ENCODE peak calls at places on chromosomes 16 and 17, in six cellular contexts. One of them, this sample, is unnamed.

GRCh38 chr17:12445331-12445730 is 220.4 kb upstream of the MYOCD start:
- DNase-seq in ascending aorta: no peak
- DNase-seq in epithelial cell of esophagus: no peak
- DNase-seq in psoas muscle: no peak
- DNase-seq in cardiac muscle cell: no peak
- DNase-seq in BJ: no peak
- DNase-seq in this sample: no peak

GRCh38 chr17:42518755-42519545 is 17.1 kb upstream of the NAGLU start:
- DNase-seq in ascending aorta: no peak
- DNase-seq in epithelial cell of esophagus: no peak
- DNase-seq in psoas muscle: no peak
- DNase-seq in cardiac muscle cell: no peak
- DNase-seq in BJ: no peak
- DNase-seq in this sample: no peak

GRCh38 chr16:17768257-17768656 is 297.5 kb upstream of the XYLT1 start:
- DNase-seq in ascending aorta: no peak
- DNase-seq in epithelial cell of esophagus: peak; percentile 13
- DNase-seq in psoas muscle: no peak
- DNase-seq in cardiac muscle cell: no peak
- DNase-seq in BJ: peak; percentile 68
- DNase-seq in this sample: peak; percentile 69

GRCh38 chr16:16144416-16144815 is 78.9 kb downstream of the ABCC6 start:
- DNase-seq in ascending aorta: no peak
- DNase-seq in epithelial cell of esophagus: peak; percentile 90
- DNase-seq in psoas muscle: no peak
- DNase-seq in cardiac muscle cell: no peak
- DNase-seq in BJ: no peak
- DNase-seq in this sample: no peak

GRCh38 chr17:43330876-43331639 is 67.7 kb upstream of the ARL4D start:
- DNase-seq in ascending aorta: no peak
- DNase-seq in epithelial cell of esophagus: no peak
- DNase-seq in psoas muscle: no peak
- DNase-seq in cardiac muscle cell: no peak
- DNase-seq in BJ: no peak
- DNase-seq in this sample: no peak

GRCh38 chr16:3068486-3068885 is 3.0 kb downstream of the IL32 start:
- DNase-seq in ascending aorta: no peak
- DNase-seq in epithelial cell of esophagus: no peak
- DNase-seq in psoas muscle: no peak
- DNase-seq in cardiac muscle cell: no peak
- DNase-seq in BJ: no peak
- DNase-seq in this sample: no peak

GRCh38 chr17:67489273-67489672 is 112.2 kb downstream of the PITPNC1 start:
- DNase-seq in ascending aorta: no peak
- DNase-seq in epithelial cell of esophagus: no peak
- DNase-seq in psoas muscle: no peak
- DNase-seq in cardiac muscle cell: no peak
- DNase-seq in BJ: no peak
- DNase-seq in this sample: no peak

GRCh38 chr17:62929320-62929719 is 36.7 kb upstream of the TANC2 start:
- DNase-seq in ascending aorta: no peak
- DNase-seq in epithelial cell of esophagus: peak; percentile 40
- DNase-seq in psoas muscle: no peak
- DNase-seq in cardiac muscle cell: no peak
- DNase-seq in BJ: no peak
- DNase-seq in this sample: no peak

GRCh38 chr17:8707591-8708453 is 36.8 kb downstream of the CCDC42 start:
- DNase-seq in ascending aorta: no peak
- DNase-seq in epithelial cell of esophagus: no peak
- DNase-seq in psoas muscle: no peak
- DNase-seq in cardiac muscle cell: peak; percentile 76
- DNase-seq in BJ: no peak
- DNase-seq in this sample: no peak

GRCh38 chr17:68455756-68456528 is 1.4 kb downstream of the WIPI1 start:
- DNase-seq in ascending aorta: no peak
- DNase-seq in epithelial cell of esophagus: peak; percentile 89
- DNase-seq in psoas muscle: no peak
- DNase-seq in cardiac muscle cell: no peak
- DNase-seq in BJ: peak; percentile 55
- DNase-seq in this sample: peak; percentile 68

GRCh38 chr17:80970044-80970761 is 21.4 kb upstream of the CHMP6 start:
- DNase-seq in ascending aorta: no peak
- DNase-seq in epithelial cell of esophagus: peak; percentile 28
- DNase-seq in psoas muscle: peak; percentile 62
- DNase-seq in cardiac muscle cell: no peak
- DNase-seq in BJ: no peak
- DNase-seq in this sample: no peak

GRCh38 chr17:64217249-64217652 is 45.8 kb downstream of the TEX2 start:
- DNase-seq in ascending aorta: no peak
- DNase-seq in epithelial cell of esophagus: no peak
- DNase-seq in psoas muscle: no peak
- DNase-seq in cardiac muscle cell: no peak
- DNase-seq in BJ: no peak
- DNase-seq in this sample: no peak

GRCh38 chr16:30942421-30942796 is 6.5 kb upstream of the ORAI3 start:
- DNase-seq in ascending aorta: no peak
- DNase-seq in epithelial cell of esophagus: no peak
- DNase-seq in psoas muscle: no peak
- DNase-seq in cardiac muscle cell: no peak
- DNase-seq in BJ: no peak
- DNase-seq in this sample: no peak

GRCh38 chr16:70158261-70158939 is 15.2 kb upstream of the CLEC18C start:
- DNase-seq in ascending aorta: no peak
- DNase-seq in epithelial cell of esophagus: no peak
- DNase-seq in psoas muscle: no peak
- DNase-seq in cardiac muscle cell: no peak
- DNase-seq in BJ: no peak
- DNase-seq in this sample: no peak

GRCh38 chr16:720990-721764 is at the start of gene ANTKMT:
- DNase-seq in ascending aorta: no peak
- DNase-seq in epithelial cell of esophagus: peak; percentile 88
- DNase-seq in psoas muscle: peak; percentile 84
- DNase-seq in cardiac muscle cell: peak; percentile 95
- DNase-seq in BJ: no peak
- DNase-seq in this sample: no peak

GRCh38 chr17:5587431-5588032 is 3.2 kb upstream of the NLRP1 start:
- DNase-seq in ascending aorta: no peak
- DNase-seq in epithelial cell of esophagus: peak; percentile 80
- DNase-seq in psoas muscle: no peak
- DNase-seq in cardiac muscle cell: peak; percentile 79
- DNase-seq in BJ: no peak
- DNase-seq in this sample: no peak

GRCh38 chr17:57009737-57010445 is 32.0 kb downstream of the SCPEP1 start:
- DNase-seq in ascending aorta: no peak
- DNase-seq in epithelial cell of esophagus: peak; percentile 66
- DNase-seq in psoas muscle: peak; percentile 19
- DNase-seq in cardiac muscle cell: peak; percentile 47
- DNase-seq in BJ: no peak
- DNase-seq in this sample: no peak

GRCh38 chr17:5355416-5356129 is 63.9 kb downstream of the NUP88 start:
- DNase-seq in ascending aorta: no peak
- DNase-seq in epithelial cell of esophagus: peak; percentile 45
- DNase-seq in psoas muscle: no peak
- DNase-seq in cardiac muscle cell: no peak
- DNase-seq in BJ: peak; percentile 19
- DNase-seq in this sample: no peak

GRCh38 chr17:78459696-78460095 is 81.2 kb downstream of the PGS1 start:
- DNase-seq in ascending aorta: no peak
- DNase-seq in epithelial cell of esophagus: no peak
- DNase-seq in psoas muscle: no peak
- DNase-seq in cardiac muscle cell: no peak
- DNase-seq in BJ: no peak
- DNase-seq in this sample: no peak

GRCh38 chr16:87498324-87499188 is 5.7 kb upstream of the ZCCHC14 start:
- DNase-seq in ascending aorta: no peak
- DNase-seq in epithelial cell of esophagus: no peak
- DNase-seq in psoas muscle: no peak
- DNase-seq in cardiac muscle cell: no peak
- DNase-seq in BJ: no peak
- DNase-seq in this sample: no peak

GRCh38 chr17:68576811-68577551 is 24.2 kb downstream of the FAM20A start:
- DNase-seq in ascending aorta: no peak
- DNase-seq in epithelial cell of esophagus: no peak
- DNase-seq in psoas muscle: peak; percentile 39
- DNase-seq in cardiac muscle cell: no peak
- DNase-seq in BJ: peak; percentile 34
- DNase-seq in this sample: no peak

GRCh38 chr16:82987767-82988166 is 361.0 kb downstream of the CDH13 start:
- DNase-seq in ascending aorta: no peak
- DNase-seq in epithelial cell of esophagus: peak; percentile 63
- DNase-seq in psoas muscle: no peak
- DNase-seq in cardiac muscle cell: no peak
- DNase-seq in BJ: no peak
- DNase-seq in this sample: no peak

DNA sequence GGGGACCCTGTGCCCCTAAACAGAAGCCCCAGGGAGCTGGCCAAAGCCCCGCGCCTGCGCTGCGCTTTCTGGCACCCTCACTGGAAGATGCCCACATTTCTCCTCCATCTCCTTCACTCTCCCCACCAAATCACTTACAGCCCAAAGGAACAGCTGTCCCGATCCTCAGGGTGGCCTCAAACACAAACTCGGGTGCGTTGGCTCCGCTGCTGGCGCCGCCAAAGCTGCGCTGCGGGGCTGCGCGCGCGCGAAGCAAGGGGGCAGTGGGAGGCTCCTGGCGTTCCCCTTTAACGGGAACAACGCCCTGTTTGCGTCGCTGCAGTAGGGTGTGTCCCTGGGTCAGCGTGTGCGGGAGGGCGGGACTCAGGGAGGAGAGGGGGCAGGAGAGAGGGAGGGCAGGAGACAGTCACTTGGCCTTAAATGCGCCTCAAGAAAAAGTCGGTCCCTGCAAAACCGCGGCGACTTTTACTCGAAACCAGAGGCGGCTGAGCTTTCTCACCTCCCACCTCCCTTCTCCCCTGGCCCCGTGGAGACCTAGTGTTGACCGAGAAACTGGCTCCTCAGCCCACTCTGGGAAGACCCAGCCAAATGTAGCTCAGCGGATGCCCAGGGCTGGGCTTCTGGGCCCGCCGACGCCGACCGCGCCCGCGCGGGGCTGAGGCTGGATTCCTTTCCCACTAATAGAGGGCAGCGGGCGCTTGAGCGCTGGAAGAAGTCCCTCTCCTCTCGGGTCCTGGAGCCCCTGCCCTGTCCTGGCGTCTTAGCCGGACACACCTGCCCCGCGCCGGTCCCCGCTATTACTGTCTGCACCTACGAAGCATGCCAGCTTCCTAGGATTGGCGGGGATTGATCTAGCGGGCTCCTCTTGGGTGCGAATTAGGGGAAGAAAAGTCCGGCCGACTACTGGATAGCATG is 2.6 kb downstream of the PMP22 start:
- DNase-seq in ascending aorta: peak; percentile 74
- DNase-seq in epithelial cell of esophagus: peak; percentile 27
- DNase-seq in psoas muscle: peak; percentile 92
- DNase-seq in cardiac muscle cell: peak; percentile 57
- DNase-seq in BJ: peak; percentile 76
- DNase-seq in this sample: no peak
- H3K4me3 ChIP-seq in ascending aorta: peak overlapping the region; percentile 82
- H3K4me3 ChIP-seq in epithelial cell of esophagus: no peak overlapping the region
- H3K4me3 ChIP-seq in psoas muscle: peak overlapping the region; percentile 81
- H3K4me3 ChIP-seq in cardiac muscle cell: peak overlapping the region; percentile 67
- H3K4me3 ChIP-seq in BJ: peak overlapping the region; percentile 72
- H3K4me3 ChIP-seq in this sample: peak overlapping the region; percentile 89

GRCh38 chr17:49365667-49366066 is 3.6 kb upstream of the ZNF652 start:
- DNase-seq in ascending aorta: no peak
- DNase-seq in epithelial cell of esophagus: peak; percentile 35
- DNase-seq in psoas muscle: no peak
- DNase-seq in cardiac muscle cell: peak; percentile 8
- DNase-seq in BJ: no peak
- DNase-seq in this sample: no peak
- TF ChIP-seq CTCF in ascending aorta: peak; percentile 5
- TF ChIP-seq CTCF in epithelial cell of esophagus: peak; percentile 34
- TF ChIP-seq CTCF in psoas muscle: no peak
- TF ChIP-seq CTCF in cardiac muscle cell: no peak
- TF ChIP-seq CTCF in BJ: no peak
- TF ChIP-seq CTCF in this sample: no peak

GRCh38 chr17:44777394-44778348 is 18.9 kb downstream of the ADAM11 start:
- DNase-seq in ascending aorta: no peak
- DNase-seq in epithelial cell of esophagus: no peak
- DNase-seq in psoas muscle: no peak
- DNase-seq in cardiac muscle cell: no peak
- DNase-seq in BJ: no peak
- DNase-seq in this sample: no peak

GRCh38 chr17:44778656-44779210 is 19.9 kb downstream of the ADAM11 start:
- DNase-seq in ascending aorta: no peak
- DNase-seq in epithelial cell of esophagus: no peak
- DNase-seq in psoas muscle: no peak
- DNase-seq in cardiac muscle cell: no peak
- DNase-seq in BJ: no peak
- DNase-seq in this sample: no peak

GRCh38 chr17:44775838-44776621 is 17.2 kb downstream of the ADAM11 start:
- DNase-seq in ascending aorta: no peak
- DNase-seq in epithelial cell of esophagus: no peak
- DNase-seq in psoas muscle: no peak
- DNase-seq in cardiac muscle cell: peak; percentile 99
- DNase-seq in BJ: peak; percentile 80
- DNase-seq in this sample: no peak

GRCh38 chr17:44775136-44775837 is 16.5 kb downstream of the ADAM11 start:
- DNase-seq in ascending aorta: peak; percentile 91
- DNase-seq in epithelial cell of esophagus: peak; percentile 99
- DNase-seq in psoas muscle: peak; percentile 93
- DNase-seq in cardiac muscle cell: no peak
- DNase-seq in BJ: no peak
- DNase-seq in this sample: peak; percentile 76

GRCh38 chr17:44776628-44777393 is 18.0 kb downstream of the ADAM11 start:
- DNase-seq in ascending aorta: no peak
- DNase-seq in epithelial cell of esophagus: no peak
- DNase-seq in psoas muscle: no peak
- DNase-seq in cardiac muscle cell: no peak
- DNase-seq in BJ: no peak
- DNase-seq in this sample: no peak
- H3K4me3 ChIP-seq in ascending aorta: no peak overlapping the region
- H3K4me3 ChIP-seq in epithelial cell of esophagus: no peak overlapping the region
- H3K4me3 ChIP-seq in psoas muscle: no peak overlapping the region
- H3K4me3 ChIP-seq in cardiac muscle cell: no peak overlapping the region
- H3K4me3 ChIP-seq in BJ: no peak overlapping the region
- H3K4me3 ChIP-seq in this sample: no peak overlapping the region

DNA sequence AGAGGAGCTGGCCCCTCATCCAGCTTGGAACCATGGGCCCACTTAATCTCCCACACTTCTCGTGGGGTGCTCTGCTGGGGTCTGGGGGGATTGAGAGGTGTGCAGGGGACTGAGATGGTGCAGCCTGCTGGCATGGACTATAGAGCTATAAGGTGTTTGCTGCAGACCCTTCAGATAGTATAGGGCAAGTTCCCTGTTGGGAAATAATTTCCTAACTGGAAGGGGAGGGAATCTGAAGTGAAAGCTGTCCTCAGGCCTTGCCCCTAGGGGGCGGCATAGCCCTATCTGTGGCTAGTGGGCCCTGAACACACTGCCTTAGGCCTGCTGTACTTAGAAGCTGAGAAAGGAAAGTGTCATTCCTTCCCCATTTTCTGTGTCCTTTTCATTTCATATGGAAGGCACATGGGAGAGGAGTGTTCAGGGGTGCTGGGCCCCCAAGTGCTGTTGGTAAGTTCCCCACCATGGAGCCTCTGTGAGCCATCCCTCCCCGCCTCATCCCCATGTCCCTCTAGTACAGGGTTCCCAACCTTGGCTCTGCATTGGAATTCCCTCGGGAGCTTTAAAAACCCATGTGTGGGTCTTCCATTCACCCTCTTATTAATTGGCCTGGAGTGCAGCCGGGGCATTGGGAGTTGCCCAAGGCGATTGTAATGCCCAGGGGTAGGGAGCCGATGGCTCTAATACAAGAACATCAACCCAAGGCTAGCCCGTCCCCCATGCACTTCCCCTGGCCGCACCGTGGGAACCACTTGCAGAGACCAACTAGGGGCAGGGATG is 19.7 kb downstream of the GOSR2 start:
- DNase-seq in ascending aorta: no peak
- DNase-seq in epithelial cell of esophagus: peak; percentile 74
- DNase-seq in psoas muscle: peak; percentile 63
- DNase-seq in cardiac muscle cell: peak; percentile 78
- DNase-seq in BJ: no peak
- DNase-seq in this sample: no peak
- TF ChIP-seq CTCF in ascending aorta: peak; percentile 73
- TF ChIP-seq CTCF in epithelial cell of esophagus: peak; percentile 93
- TF ChIP-seq CTCF in psoas muscle: peak; percentile 82
- TF ChIP-seq CTCF in cardiac muscle cell: peak; percentile 99
- TF ChIP-seq CTCF in BJ: peak; percentile 97
- TF ChIP-seq CTCF in this sample: peak; percentile 91

This sample was measured in AG04449.